ENCODE peak calls at places on chromosomes 12 and 14, in eight cellular contexts. P, I, Q, A, V, O, E and T are unnamed samples.

GRCh38 chr14:53741379-53742225 is 215.0 kb downstream of the BMP4 start:
- DNase-seq in P (no peak), I (no peak), Q (no peak), A (no peak), V (no peak), O (no peak), E (no peak), T (no peak)

GRCh38 chr14:68466491-68466977 is 326.3 kb downstream of the ZFP36L1 start:
- DNase-seq in P (no peak), I (peak), Q (no peak), A (no peak), V (peak), O (no peak), E (no peak), T (no peak)

GRCh38 chr12:24899503-24900098 is 49.3 kb downstream of the BCAT1 start:
- DNase-seq in P (no peak), I (no peak), Q (no peak), A (no peak), V (no peak), O (no peak), E (no peak), T (no peak)

GRCh38 chr14:100901391-100902183 is 1.9 kb downstream of the RTL1 start:
- DNase-seq in P (no peak), I (no peak), Q (peak), A (peak), V (no peak), O (no peak), E (no peak), T (peak)

GRCh38 chr14:76812422-76813383 is at the start of gene ANGEL1:
- DNase-seq in P (peak), I (peak), Q (peak), A (peak), V (peak), O (peak), E (peak), T (peak)

GRCh38 chr14:31921251-31921650 is 155.9 kb upstream of the ARHGAP5 start:
- DNase-seq in P (no peak), I (no peak), Q (no peak), A (no peak), V (no peak), O (no peak), E (no peak), T (no peak)

GRCh38 chr14:89911018-89911919 is 43.3 kb downstream of the EFCAB11 start:
- DNase-seq in P (peak), I (peak), Q (no peak), A (peak), V (peak), O (no peak), E (no peak), T (no peak)

GRCh38 chr14:22403286-22403685 is 185.7 kb downstream of the DAD1 start:
- DNase-seq in P (no peak), I (no peak), Q (no peak), A (no peak), V (no peak), O (no peak), E (no peak), T (no peak)

GRCh38 chr12:70507442-70507841 is 129.8 kb downstream of the PTPRB start:
- DNase-seq in P (no peak), I (no peak), Q (no peak), A (no peak), V (no peak), O (no peak), E (no peak), T (no peak)

GRCh38 chr12:50742776-50743175 is 21.1 kb upstream of the ATF1 start:
- DNase-seq in P (no peak), I (no peak), Q (no peak), A (peak), V (no peak), O (no peak), E (no peak), T (no peak)

GRCh38 chr12:49415426-49416040 is 48.3 kb downstream of the SPATS2 start:
- DNase-seq in P (no peak), I (no peak), Q (no peak), A (no peak), V (no peak), O (no peak), E (no peak), T (no peak)